ENCODE peak calls at places on chromosome 16, in seven cellular contexts. C, T, O, H, I, Y and R are unnamed samples.

GRCh38 chr16:3087836-3088235 is 11.3 kb downstream of the ZSCAN10 start:
- DNase-seq in C (no peak), T (no peak), O (no peak), H (no peak), I (no peak), Y (no peak), R (no peak)

GRCh38 chr16:73949574-73950348 is 346.9 kb upstream of the PSMD7 start:
- DNase-seq in C (peak; percentile 22), T (no peak), O (peak; percentile 59), H (no peak), I (peak; percentile 40), Y (peak; percentile 73), R (peak; percentile 67)

GRCh38 chr16:24999856-25000447 is 15.2 kb downstream of the ARHGAP17 start:
- DNase-seq in C (no peak), T (no peak), O (peak; percentile 65), H (no peak), I (no peak), Y (peak; percentile 45), R (peak; percentile 74)

GRCh38 chr16:53266156-53266555 is 168.1 kb upstream of the RBL2 start:
- DNase-seq in C (no peak), T (no peak), O (no peak), H (no peak), I (no peak), Y (no peak), R (peak; percentile 13)

GRCh38 chr16:10618710-10619209 is 38.4 kb upstream of the EMP2 start:
- DNase-seq in C (no peak), T (no peak), O (peak; percentile 6), H (no peak), I (no peak), Y (no peak), R (no peak)

GRCh38 chr16:51880776-51881175 is 666.2 kb downstream of the TOX3 start:
- DNase-seq in C (no peak), T (no peak), O (peak; percentile 79), H (no peak), I (peak; percentile 75), Y (peak; percentile 83), R (peak; percentile 91)

GRCh38 chr16:72934661-72935403 is 113.1 kb downstream of the ZFHX3 start:
- DNase-seq in C (peak; percentile 88), T (no peak), O (peak; percentile 42), H (no peak), I (peak; percentile 28), Y (no peak), R (peak; percentile 91)

GRCh38 chr16:25210758-25211157 is 6.0 kb upstream of the AQP8 start:
- DNase-seq in C (peak; percentile 93), T (no peak), O (peak; percentile 46), H (no peak), I (peak; percentile 41), Y (peak; percentile 82), R (peak; percentile 92)

GRCh38 chr16:67525176-67525860 is 3.3 kb upstream of the RIPOR1 start:
- DNase-seq in C (no peak), T (no peak), O (no peak), H (no peak), I (no peak), Y (no peak), R (peak; percentile 67)
- TF ChIP-seq CTCF in C (no peak), T (no peak), O (peak; percentile 38), H (no peak), I (peak; percentile 29), Y (peak; percentile 45), R (peak; percentile 44)

GRCh38 chr16:5056347-5056746 is 9.4 kb downstream of the C16orf89 start:
- DNase-seq in C (peak; percentile 77), T (no peak), O (no peak), H (no peak), I (no peak), Y (peak; percentile 18), R (peak; percentile 35)
- TF ChIP-seq CTCF in C (peak; percentile 79), T (no peak), O (peak; percentile 49), H (peak; percentile 73), I (peak; percentile 35), Y (peak; percentile 71), R (peak; percentile 65)

GRCh38 chr16:85303354-85303883 is 191.1 kb upstream of the CIBAR2 start:
- DNase-seq in C (peak; percentile 69), T (no peak), O (no peak), H (no peak), I (peak; percentile 17), Y (no peak), R (peak; percentile 57)
- TF ChIP-seq CTCF in C (peak; percentile 85), T (peak; percentile 97), O (peak; percentile 75), H (peak; percentile 97), I (peak; percentile 91), Y (peak; percentile 91), R (peak; percentile 84)

GRCh38 chr16:47110939-47111338 is 32.8 kb downstream of the NETO2 start:
- DNase-seq in C (peak; percentile 19), T (no peak), O (no peak), H (no peak), I (no peak), Y (no peak), R (no peak)
- TF ChIP-seq CTCF in C (peak; percentile 12), T (no peak), O (no peak), H (no peak), I (no peak), Y (peak; percentile 28), R (no peak)

GRCh38 chr16:78075800-78076199 is 23.7 kb upstream of the WWOX start:
- DNase-seq in C (no peak), T (no peak), O (no peak), H (no peak), I (no peak), Y (no peak), R (no peak)
- TF ChIP-seq CTCF in C (no peak), T (no peak), O (no peak), H (no peak), I (no peak), Y (no peak), R (no peak)

GRCh38 chr16:12405083-12405482 is 398.6 kb downstream of the CPPED1 start:
- DNase-seq in C (no peak), T (no peak), O (no peak), H (no peak), I (no peak), Y (no peak), R (no peak)
- TF ChIP-seq CTCF in C (no peak), T (no peak), O (no peak), H (no peak), I (no peak), Y (no peak), R (no peak)

DNA sequence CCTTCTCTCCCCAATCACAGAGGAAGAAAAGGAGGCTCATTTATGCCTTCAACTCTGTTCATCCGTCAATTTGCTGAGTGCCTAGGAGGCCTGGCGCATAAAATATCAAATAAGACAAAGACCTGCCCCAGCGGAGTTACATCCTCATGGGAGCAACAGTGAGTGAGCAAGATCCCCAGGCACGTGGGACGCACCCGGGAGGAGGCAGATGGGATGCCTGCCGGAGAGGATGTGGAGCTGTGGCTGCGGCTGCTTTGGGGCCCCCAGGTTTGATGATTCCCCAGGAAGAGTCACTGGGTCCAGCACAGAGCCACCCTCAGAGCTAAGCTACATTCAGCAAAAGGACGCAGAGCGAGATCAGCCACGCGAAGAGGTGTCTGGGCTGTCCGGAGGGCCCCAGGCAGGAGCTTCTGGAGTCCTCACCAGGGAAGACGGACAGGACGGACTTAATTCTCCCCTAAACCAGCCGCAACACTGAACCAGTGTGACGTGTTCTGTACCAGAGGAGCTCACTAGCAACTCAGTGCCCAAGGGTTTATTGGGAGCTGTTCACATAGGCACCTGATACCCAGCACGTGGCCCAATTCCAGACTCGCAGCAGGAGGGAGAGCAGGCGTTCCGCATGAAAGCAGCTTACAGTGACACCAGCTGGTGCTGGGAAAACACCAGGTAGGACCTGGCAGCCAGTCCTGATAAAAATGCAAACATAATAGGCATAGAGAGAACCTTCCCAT is 11.2 kb downstream of the CA5A start:
- DNase-seq in C (no peak), T (no peak), O (no peak), H (no peak), I (no peak), Y (no peak), R (no peak)
- TF ChIP-seq CTCF in C (no peak), T (no peak), O (no peak), H (no peak), I (no peak), Y (no peak), R (no peak)